ENCODE peak calls at places on chromosomes 7 and 10, in six cellular contexts. One of them, this sample, is unnamed.

GRCh38 chr7:6423942-6424701 is 23.6 kb downstream of the DAGLB start:
- DNase-seq in mammary epithelial cell: peak; percentile 61
- DNase-seq in frontal cortex: no peak
- DNase-seq in CD4-positive, CD25-positive, alpha-beta regulatory T cell: no peak
- DNase-seq in NCI-H524 treated with DMSO at 0.1 percent for 48 hours: no peak
- DNase-seq in naive B cell: no peak
- DNase-seq in this sample: no peak

GRCh38 chr7:42686594-42687156 is 225.2 kb downstream of the C7orf25 start:
- DNase-seq in mammary epithelial cell: no peak
- DNase-seq in frontal cortex: no peak
- DNase-seq in CD4-positive, CD25-positive, alpha-beta regulatory T cell: no peak
- DNase-seq in NCI-H524 treated with DMSO at 0.1 percent for 48 hours: no peak
- DNase-seq in naive B cell: no peak
- DNase-seq in this sample: no peak

GRCh38 chr7:155247479-155248365 is 50.0 kb upstream of the INSIG1 start:
- DNase-seq in mammary epithelial cell: peak; percentile 33
- DNase-seq in frontal cortex: no peak
- DNase-seq in CD4-positive, CD25-positive, alpha-beta regulatory T cell: no peak
- DNase-seq in NCI-H524 treated with DMSO at 0.1 percent for 48 hours: no peak
- DNase-seq in naive B cell: no peak
- DNase-seq in this sample: no peak

GRCh38 chr7:122736183-122736582 is 33.5 kb upstream of the RNF148 start:
- DNase-seq in mammary epithelial cell: no peak
- DNase-seq in frontal cortex: no peak
- DNase-seq in CD4-positive, CD25-positive, alpha-beta regulatory T cell: no peak
- DNase-seq in NCI-H524 treated with DMSO at 0.1 percent for 48 hours: no peak
- DNase-seq in naive B cell: no peak
- DNase-seq in this sample: no peak

GRCh38 chr7:157272351-157273207 is 64.2 kb upstream of the DNAJB6 start:
- DNase-seq in mammary epithelial cell: no peak
- DNase-seq in frontal cortex: no peak
- DNase-seq in CD4-positive, CD25-positive, alpha-beta regulatory T cell: no peak
- DNase-seq in NCI-H524 treated with DMSO at 0.1 percent for 48 hours: no peak
- DNase-seq in naive B cell: no peak
- DNase-seq in this sample: no peak

GRCh38 chr10:132538031-132538789 is 623 bp downstream of the INPP5A start:
- DNase-seq in mammary epithelial cell: no peak
- DNase-seq in frontal cortex: no peak
- DNase-seq in CD4-positive, CD25-positive, alpha-beta regulatory T cell: no peak
- DNase-seq in NCI-H524 treated with DMSO at 0.1 percent for 48 hours: no peak
- DNase-seq in naive B cell: no peak
- DNase-seq in this sample: no peak

GRCh38 chr7:53272081-53272480 is 236.6 kb downstream of the POM121L12 start:
- DNase-seq in mammary epithelial cell: no peak
- DNase-seq in frontal cortex: no peak
- DNase-seq in CD4-positive, CD25-positive, alpha-beta regulatory T cell: no peak
- DNase-seq in NCI-H524 treated with DMSO at 0.1 percent for 48 hours: no peak
- DNase-seq in naive B cell: no peak
- DNase-seq in this sample: no peak

GRCh38 chr7:116030626-116031276 is at the start of gene TFEC:
- DNase-seq in mammary epithelial cell: peak; percentile 4
- DNase-seq in frontal cortex: no peak
- DNase-seq in CD4-positive, CD25-positive, alpha-beta regulatory T cell: no peak
- DNase-seq in NCI-H524 treated with DMSO at 0.1 percent for 48 hours: no peak
- DNase-seq in naive B cell: no peak
- DNase-seq in this sample: no peak

GRCh38 chr10:21733710-21734109 is 199.7 kb downstream of the MLLT10 start:
- DNase-seq in mammary epithelial cell: no peak
- DNase-seq in frontal cortex: no peak
- DNase-seq in CD4-positive, CD25-positive, alpha-beta regulatory T cell: no peak
- DNase-seq in NCI-H524 treated with DMSO at 0.1 percent for 48 hours: no peak
- DNase-seq in naive B cell: no peak
- DNase-seq in this sample: no peak

GRCh38 chr10:123744226-123744536 is 78.0 kb downstream of the GPR26 start:
- DNase-seq in mammary epithelial cell: no peak
- DNase-seq in frontal cortex: no peak
- DNase-seq in CD4-positive, CD25-positive, alpha-beta regulatory T cell: no peak
- DNase-seq in NCI-H524 treated with DMSO at 0.1 percent for 48 hours: no peak
- DNase-seq in naive B cell: no peak
- DNase-seq in this sample: no peak

GRCh38 chr10:103982639-103983038 is 15.7 kb downstream of the SLK start:
- DNase-seq in mammary epithelial cell: no peak
- DNase-seq in frontal cortex: no peak
- DNase-seq in CD4-positive, CD25-positive, alpha-beta regulatory T cell: no peak
- DNase-seq in NCI-H524 treated with DMSO at 0.1 percent for 48 hours: no peak
- DNase-seq in naive B cell: no peak
- DNase-seq in this sample: no peak

GRCh38 chr10:93584445-93584844 is 16.6 kb downstream of the RBP4 start:
- DNase-seq in mammary epithelial cell: no peak
- DNase-seq in frontal cortex: no peak
- DNase-seq in CD4-positive, CD25-positive, alpha-beta regulatory T cell: no peak
- DNase-seq in NCI-H524 treated with DMSO at 0.1 percent for 48 hours: no peak
- DNase-seq in naive B cell: no peak
- DNase-seq in this sample: no peak

GRCh38 chr7:29196191-29196590 is 1.6 kb downstream of the CHN2 start:
- DNase-seq in mammary epithelial cell: no peak
- DNase-seq in frontal cortex: no peak
- DNase-seq in CD4-positive, CD25-positive, alpha-beta regulatory T cell: no peak
- DNase-seq in NCI-H524 treated with DMSO at 0.1 percent for 48 hours: no peak
- DNase-seq in naive B cell: no peak
- DNase-seq in this sample: no peak

GRCh38 chr10:92691591-92692084 is 1.9 kb downstream of the HHEX start:
- DNase-seq in mammary epithelial cell: no peak
- DNase-seq in frontal cortex: peak; percentile 49
- DNase-seq in CD4-positive, CD25-positive, alpha-beta regulatory T cell: no peak
- DNase-seq in NCI-H524 treated with DMSO at 0.1 percent for 48 hours: no peak
- DNase-seq in naive B cell: peak; percentile 86
- DNase-seq in this sample: no peak

GRCh38 chr10:77695186-77695585 is 57.6 kb upstream of the KCNMA1 start:
- DNase-seq in mammary epithelial cell: peak; percentile 45
- DNase-seq in frontal cortex: no peak
- DNase-seq in CD4-positive, CD25-positive, alpha-beta regulatory T cell: no peak
- DNase-seq in NCI-H524 treated with DMSO at 0.1 percent for 48 hours: no peak
- DNase-seq in naive B cell: no peak
- DNase-seq in this sample: no peak

GRCh38 chr7:158617737-158618128 is 30.1 kb upstream of the PTPRN2 start:
- DNase-seq in mammary epithelial cell: no peak
- DNase-seq in frontal cortex: no peak
- DNase-seq in CD4-positive, CD25-positive, alpha-beta regulatory T cell: no peak
- DNase-seq in NCI-H524 treated with DMSO at 0.1 percent for 48 hours: no peak
- DNase-seq in naive B cell: no peak
- DNase-seq in this sample: no peak

GRCh38 chr10:32204606-32205005 is 142.4 kb downstream of the EPC1 start:
- DNase-seq in mammary epithelial cell: no peak
- DNase-seq in frontal cortex: no peak
- DNase-seq in CD4-positive, CD25-positive, alpha-beta regulatory T cell: no peak
- DNase-seq in NCI-H524 treated with DMSO at 0.1 percent for 48 hours: no peak
- DNase-seq in naive B cell: no peak
- DNase-seq in this sample: no peak

GRCh38 chr10:13481690-13482089 is 47.1 kb downstream of the BEND7 start:
- DNase-seq in mammary epithelial cell: no peak
- DNase-seq in frontal cortex: no peak
- DNase-seq in CD4-positive, CD25-positive, alpha-beta regulatory T cell: no peak
- DNase-seq in NCI-H524 treated with DMSO at 0.1 percent for 48 hours: no peak
- DNase-seq in naive B cell: no peak
- DNase-seq in this sample: no peak

GRCh38 chr7:2281556-2281955 is 32.7 kb downstream of the SNX8 start:
- DNase-seq in mammary epithelial cell: no peak
- DNase-seq in frontal cortex: no peak
- DNase-seq in CD4-positive, CD25-positive, alpha-beta regulatory T cell: no peak
- DNase-seq in NCI-H524 treated with DMSO at 0.1 percent for 48 hours: no peak
- DNase-seq in naive B cell: no peak
- DNase-seq in this sample: no peak

GRCh38 chr7:645606-646005 is 80.9 kb upstream of the DNAAF5 start:
- DNase-seq in mammary epithelial cell: no peak
- DNase-seq in frontal cortex: no peak
- DNase-seq in CD4-positive, CD25-positive, alpha-beta regulatory T cell: no peak
- DNase-seq in NCI-H524 treated with DMSO at 0.1 percent for 48 hours: no peak
- DNase-seq in naive B cell: no peak
- DNase-seq in this sample: no peak

GRCh38 chr10:126376956-126377355 is 11.3 kb downstream of the ADAM12 start:
- DNase-seq in mammary epithelial cell: peak; percentile 53
- DNase-seq in frontal cortex: no peak
- DNase-seq in CD4-positive, CD25-positive, alpha-beta regulatory T cell: no peak
- DNase-seq in NCI-H524 treated with DMSO at 0.1 percent for 48 hours: no peak
- DNase-seq in naive B cell: no peak
- DNase-seq in this sample: no peak

GRCh38 chr10:19816420-19817250 is at the start of gene PLXDC2:
- DNase-seq in mammary epithelial cell: peak; percentile 47
- DNase-seq in frontal cortex: no peak
- DNase-seq in CD4-positive, CD25-positive, alpha-beta regulatory T cell: no peak
- DNase-seq in NCI-H524 treated with DMSO at 0.1 percent for 48 hours: no peak
- DNase-seq in naive B cell: no peak
- DNase-seq in this sample: no peak

GRCh38 chr10:97116534-97117162 is 69.1 kb downstream of the SLIT1 start:
- DNase-seq in mammary epithelial cell: no peak
- DNase-seq in frontal cortex: no peak
- DNase-seq in CD4-positive, CD25-positive, alpha-beta regulatory T cell: no peak
- DNase-seq in NCI-H524 treated with DMSO at 0.1 percent for 48 hours: peak; percentile 21
- DNase-seq in naive B cell: no peak
- DNase-seq in this sample: no peak